ENCODE peak calls at places on chromosomes 1 and 21, in eight cellular contexts. J, R, X, N, T, I, K and W are unnamed samples.
A peak's percentile ranks its signal among the peaks of the same experiment; 100 is the strongest.

GRCh38 chr1:161427733-161428516 is 60.2 kb upstream of the CFAP126 start:
- DNase-seq in J (no peak), R (peak; percentile 42), X (peak; percentile 65), N (peak; percentile 66), T (peak; percentile 35), I (peak; percentile 83), K (no peak), W (peak; percentile 63)

GRCh38 chr1:209627349-209628196 is 24.7 kb downstream of the LAMB3 start:
- DNase-seq in J (peak; percentile 77), R (peak; percentile 69), X (peak; percentile 70), N (peak; percentile 66), T (peak; percentile 49), I (peak; percentile 43), K (no peak), W (peak; percentile 74)

GRCh38 chr1:153608742-153609584 is 4.0 kb downstream of the S100A16 start:
- DNase-seq in J (peak; percentile 70), R (peak; percentile 89), X (peak; percentile 88), N (no peak), T (peak; percentile 98), I (peak; percentile 67), K (peak; percentile 76), W (peak; percentile 84)

GRCh38 chr1:94949681-94950661 is 23.1 kb upstream of the CNN3 start:
- DNase-seq in J (no peak), R (peak; percentile 93), X (no peak), N (no peak), T (peak; percentile 55), I (no peak), K (no peak), W (peak; percentile 59)

GRCh38 chr1:167555971-167556714 is 2.6 kb upstream of the CREG1 start:
- DNase-seq in J (peak; percentile 67), R (peak; percentile 74), X (peak; percentile 78), N (peak; percentile 68), T (peak; percentile 53), I (peak; percentile 63), K (no peak), W (peak; percentile 86)

GRCh38 chr1:164591858-164592257 is 32.9 kb downstream of the PBX1 start:
- DNase-seq in J (no peak), R (no peak), X (no peak), N (no peak), T (no peak), I (no peak), K (no peak), W (peak; percentile 57)

GRCh38 chr1:218284377-218284916 is 646 bp upstream of the RRP15 start:
- DNase-seq in J (no peak), R (no peak), X (no peak), N (no peak), T (no peak), I (no peak), K (no peak), W (no peak)

GRCh38 chr1:197619008-197619640 is 156.2 kb downstream of the DENND1B start:
- DNase-seq in J (no peak), R (peak; percentile 32), X (peak; percentile 59), N (no peak), T (no peak), I (no peak), K (no peak), W (peak; percentile 55)

GRCh38 chr1:227774721-227775665 is 39.8 kb downstream of the SNAP47 start:
- DNase-seq in J (no peak), R (peak; percentile 57), X (no peak), N (no peak), T (peak; percentile 63), I (no peak), K (no peak), W (peak; percentile 45)

GRCh38 chr1:159924025-159924790 is 1.1 kb downstream of the TAGLN2 start:
- DNase-seq in J (peak; percentile 90), R (peak; percentile 93), X (peak; percentile 93), N (peak; percentile 79), T (peak; percentile 91), I (no peak), K (no peak), W (peak; percentile 88)

GRCh38 chr21:32844653-32845443 is 73.3 kb upstream of the PAXBP1 start:
- DNase-seq in J (no peak), R (peak; percentile 47), X (peak; percentile 48), N (no peak), T (peak; percentile 77), I (no peak), K (no peak), W (peak; percentile 74)

GRCh38 chr21:41369915-41370839 is 8.3 kb downstream of the MX2 start:
- DNase-seq in J (peak; percentile 31), R (no peak), X (no peak), N (peak; percentile 41), T (no peak), I (no peak), K (no peak), W (no peak)

GRCh38 chr1:77670330-77670729 is 12.1 kb downstream of the ZZZ3 start:
- DNase-seq in J (no peak), R (no peak), X (no peak), N (no peak), T (no peak), I (no peak), K (no peak), W (no peak)

GRCh38 chr1:72530646-72531045 is 248.3 kb upstream of the NEGR1 start:
- DNase-seq in J (no peak), R (no peak), X (no peak), N (no peak), T (no peak), I (no peak), K (no peak), W (no peak)

GRCh38 chr1:234692961-234693360 is 83.0 kb upstream of the IRF2BP2 start:
- DNase-seq in J (no peak), R (no peak), X (no peak), N (no peak), T (no peak), I (no peak), K (no peak), W (no peak)

GRCh38 chr21:37006521-37007291 is at the start of gene RIPPLY3:
- DNase-seq in J (no peak), R (peak; percentile 21), X (no peak), N (no peak), T (no peak), I (no peak), K (no peak), W (peak; percentile 8)

GRCh38 chr1:231642600-231643332 is 16.2 kb downstream of the DISC1 start:
- DNase-seq in J (no peak), R (no peak), X (no peak), N (no peak), T (no peak), I (no peak), K (no peak), W (no peak)

GRCh38 chr1:110559157-110559556 is 40.2 kb upstream of the KCNA10 start:
- DNase-seq in J (no peak), R (no peak), X (no peak), N (no peak), T (no peak), I (no peak), K (no peak), W (no peak)

GRCh38 chr21:41045534-41046268 is 122.3 kb upstream of the BACE2 start:
- DNase-seq in J (no peak), R (no peak), X (no peak), N (no peak), T (no peak), I (no peak), K (no peak), W (no peak)

GRCh38 chr1:245173446-245174178 is 18.8 kb downstream of the KIF26B start:
- DNase-seq in J (no peak), R (peak; percentile 45), X (peak; percentile 9), N (no peak), T (no peak), I (no peak), K (no peak), W (peak; percentile 40)

GRCh38 chr1:153615406-153615805 is 719 bp downstream of the S100A14 start:
- DNase-seq in J (no peak), R (no peak), X (no peak), N (no peak), T (no peak), I (no peak), K (no peak), W (no peak)

GRCh38 chr1:16984717-16985116 is 4.3 kb upstream of the MFAP2 start:
- DNase-seq in J (peak; percentile 65), R (peak; percentile 44), X (peak; percentile 80), N (no peak), T (peak; percentile 68), I (no peak), K (no peak), W (peak; percentile 97)

GRCh38 chr1:44220001-44220751 is 6.9 kb downstream of the DMAP1 start:
- DNase-seq in J (no peak), R (peak; percentile 76), X (peak; percentile 54), N (no peak), T (peak; percentile 85), I (no peak), K (no peak), W (no peak)

DNA sequence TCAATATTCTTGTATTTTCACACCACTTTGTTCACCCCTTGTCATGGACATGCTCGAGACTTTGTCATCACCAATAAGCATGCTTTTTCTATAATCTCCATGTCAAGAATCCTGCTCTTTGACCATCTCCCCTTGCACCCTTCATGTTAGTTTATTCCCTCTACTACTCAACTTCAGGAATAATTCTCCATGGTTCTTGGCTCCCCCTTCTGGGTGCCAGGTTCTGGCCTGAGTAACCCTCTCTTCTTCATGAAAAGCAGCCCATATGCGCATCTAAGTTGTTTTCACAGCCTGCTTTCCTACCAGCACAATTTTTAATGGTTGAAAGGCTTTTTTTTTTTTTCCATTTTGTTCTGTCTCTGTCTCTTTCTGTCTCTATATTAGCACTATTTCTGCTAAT is 160.7 kb downstream of the LEPR start:
- DNase-seq in J (no peak), R (peak; percentile 20), X (peak; percentile 6), N (no peak), T (peak; percentile 3), I (no peak), K (no peak), W (peak; percentile 15)
- TF ChIP-seq CTCF in J (peak; percentile 46), R (peak; percentile 52), X (peak; percentile 28), N (no peak), T (peak; percentile 49), I (no peak), K (peak; percentile 40), W (peak; percentile 42)

GRCh38 chr1:10900691-10901090 is 104.2 kb upstream of the CASZ1 start:
- DNase-seq in J (no peak), R (no peak), X (no peak), N (no peak), T (no peak), I (no peak), K (no peak), W (peak; percentile 12)
- H3K4me3 ChIP-seq in J (no peak overlapping the region), R (no peak overlapping the region), X (no peak overlapping the region), N (no peak overlapping the region), T (no peak overlapping the region), I (no peak overlapping the region), K (peak overlapping the region; percentile 19), W (no peak overlapping the region)

DNA sequence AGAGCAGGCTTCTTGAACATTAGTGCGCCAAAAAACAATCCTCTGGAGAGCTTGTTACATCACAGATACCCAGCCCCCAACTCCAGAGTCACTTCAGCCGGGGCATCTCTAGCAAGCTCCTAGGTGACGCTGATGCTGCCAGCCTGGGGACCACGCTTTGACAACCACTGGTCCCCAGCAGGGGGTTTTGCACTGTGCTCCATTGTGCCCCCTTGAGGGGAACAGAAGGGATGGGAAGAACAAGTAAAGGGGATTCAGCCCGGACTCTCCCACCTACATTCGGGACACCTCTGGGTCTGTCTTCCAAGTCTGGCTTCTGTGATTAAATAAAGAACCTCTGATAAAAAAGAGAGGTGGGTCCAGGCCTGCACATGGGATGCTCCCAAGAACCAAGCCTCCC is 60.4 kb downstream of the ATP5PO start:
- DNase-seq in J (no peak), R (no peak), X (no peak), N (no peak), T (no peak), I (no peak), K (no peak), W (no peak)
- TF ChIP-seq CTCF in J (no peak), R (peak; percentile 11), X (no peak), N (peak; percentile 46), T (no peak), I (no peak), K (peak; percentile 25), W (no peak)

GRCh38 chr1:156106624-156107488 is 7.7 kb upstream of the LMNA start:
- DNase-seq in J (no peak), R (peak; percentile 51), X (no peak), N (no peak), T (no peak), I (no peak), K (no peak), W (peak; percentile 58)
- H3K4me3 ChIP-seq in J (peak overlapping the region; percentile 64), R (no peak overlapping the region), X (peak overlapping the region; percentile 40), N (peak overlapping the region; percentile 46), T (peak overlapping the region; percentile 21), I (no peak overlapping the region), K (no peak overlapping the region), W (no peak overlapping the region)